ENCODE peak calls at places on chromosome 13, in eight cellular contexts. D is stimulated activated CD4-positive, alpha-beta T cell treated with anti-CD3 and anti-CD28 coated beads, Interleukin-4, amount 100 ng/mL, for 1 hour; S is EH; E is germinal center; O is GM06990; X is stimulated activated CD8-positive, alpha-beta memory T cell treated with anti-CD3 and anti-CD28 coated beads, Interleukin-4, amount 100 ng/mL, for 4 hours; M is NCI-H748 treated with DMSO at 0.1 percent for 48 hours; F is progenitor cell of endocrine pancreas. N is an unnamed sample.
A peak's percentile ranks its signal among the peaks of the same experiment; 100 is the strongest.

GRCh38 chr13:42985312-42986175 is 6.5 kb downstream of the EPSTI1 start:
- DNase-seq in D (no peak), S (peak; percentile 41), E (no peak), O (no peak), X (no peak), M (no peak), F (no peak), N (no peak)

GRCh38 chr13:21060063-21060826 is 1.1 kb downstream of the LATS2 start:
- DNase-seq in D (no peak), S (peak; percentile 55), E (no peak), O (peak; percentile 33), X (no peak), M (no peak), F (peak; percentile 39), N (peak; percentile 67)

GRCh38 chr13:50214514-50214913 is 199.3 kb downstream of the KCNRG start:
- DNase-seq in D (no peak), S (no peak), E (no peak), O (no peak), X (no peak), M (no peak), F (no peak), N (no peak)

GRCh38 chr13:35926859-35927530 is 204.2 kb downstream of the DCLK1 start:
- DNase-seq in D (no peak), S (peak; percentile 45), E (no peak), O (no peak), X (no peak), M (no peak), F (no peak), N (no peak)

GRCh38 chr13:20840590-20840989 is 62.0 kb downstream of the XPO4 start:
- DNase-seq in D (no peak), S (no peak), E (no peak), O (no peak), X (no peak), M (no peak), F (no peak), N (no peak)

GRCh38 chr13:84563611-84564010 is 681.3 kb upstream of the SLITRK1 start:
- DNase-seq in D (no peak), S (no peak), E (no peak), O (no peak), X (no peak), M (peak; percentile 75), F (no peak), N (no peak)

GRCh38 chr13:33134213-33134612 is 118.0 kb downstream of the KL start:
- DNase-seq in D (no peak), S (no peak), E (no peak), O (no peak), X (no peak), M (no peak), F (no peak), N (no peak)

GRCh38 chr13:98821372-98822237 is 69.1 kb upstream of the SLC15A1 start:
- DNase-seq in D (no peak), S (peak; percentile 58), E (no peak), O (no peak), X (no peak), M (no peak), F (no peak), N (peak; percentile 59)

GRCh38 chr13:75715598-75716523 is 79.7 kb downstream of the LMO7 start:
- DNase-seq in D (no peak), S (no peak), E (no peak), O (no peak), X (no peak), M (no peak), F (no peak), N (no peak)

GRCh38 chr13:53382008-53382407 is 353.4 kb downstream of the OLFM4 start:
- DNase-seq in D (no peak), S (no peak), E (no peak), O (no peak), X (no peak), M (peak; percentile 29), F (no peak), N (no peak)